ENCODE peak calls at places on chromosome 13, in five cellular contexts. One of them, this sample, is unnamed.

GRCh38 chr13:109869312-109870237 is 83.2 kb upstream of the IRS2 start:
- DNase-seq in Peyer's patch: peak; percentile 69
- DNase-seq in body of pancreas: peak; percentile 93
- DNase-seq in CD4-positive, alpha-beta T cell: no peak
- DNase-seq in neural progenitor cell: no peak
- DNase-seq in this sample: no peak

GRCh38 chr13:51644649-51645048 is 60.4 kb downstream of the WDFY2 start:
- DNase-seq in Peyer's patch: no peak
- DNase-seq in body of pancreas: no peak
- DNase-seq in CD4-positive, alpha-beta T cell: no peak
- DNase-seq in neural progenitor cell: no peak
- DNase-seq in this sample: no peak

GRCh38 chr13:42876810-42877550 is 95.6 kb downstream of the FAM216B start:
- DNase-seq in Peyer's patch: no peak
- DNase-seq in body of pancreas: no peak
- DNase-seq in CD4-positive, alpha-beta T cell: no peak
- DNase-seq in neural progenitor cell: no peak
- DNase-seq in this sample: no peak

GRCh38 chr13:77218274-77218673 is 108.6 kb downstream of the MYCBP2 start:
- DNase-seq in Peyer's patch: no peak
- DNase-seq in body of pancreas: no peak
- DNase-seq in CD4-positive, alpha-beta T cell: no peak
- DNase-seq in neural progenitor cell: no peak
- DNase-seq in this sample: no peak

GRCh38 chr13:53242015-53242414 is 213.4 kb downstream of the OLFM4 start:
- DNase-seq in Peyer's patch: no peak
- DNase-seq in body of pancreas: no peak
- DNase-seq in CD4-positive, alpha-beta T cell: no peak
- DNase-seq in neural progenitor cell: peak; percentile 56
- DNase-seq in this sample: no peak

GRCh38 chr13:60511637-60512036 is 114.6 kb downstream of the TDRD3 start:
- DNase-seq in Peyer's patch: no peak
- DNase-seq in body of pancreas: no peak
- DNase-seq in CD4-positive, alpha-beta T cell: no peak
- DNase-seq in neural progenitor cell: peak; percentile 38
- DNase-seq in this sample: no peak

GRCh38 chr13:42892760-42893159 is 99.3 kb downstream of the EPSTI1 start:
- DNase-seq in Peyer's patch: no peak
- DNase-seq in body of pancreas: no peak
- DNase-seq in CD4-positive, alpha-beta T cell: no peak
- DNase-seq in neural progenitor cell: no peak
- DNase-seq in this sample: no peak

GRCh38 chr13:108077284-108077683 is 138.1 kb downstream of the LIG4 start:
- DNase-seq in Peyer's patch: no peak
- DNase-seq in body of pancreas: no peak
- DNase-seq in CD4-positive, alpha-beta T cell: no peak
- DNase-seq in neural progenitor cell: no peak
- DNase-seq in this sample: no peak

GRCh38 chr13:23724196-23724970 is 154.2 kb downstream of the TNFRSF19 start:
- DNase-seq in Peyer's patch: no peak
- DNase-seq in body of pancreas: no peak
- DNase-seq in CD4-positive, alpha-beta T cell: no peak
- DNase-seq in neural progenitor cell: no peak
- DNase-seq in this sample: no peak

GRCh38 chr13:101979825-101980224 is 422.0 kb downstream of the FGF14 start:
- DNase-seq in Peyer's patch: no peak
- DNase-seq in body of pancreas: no peak
- DNase-seq in CD4-positive, alpha-beta T cell: no peak
- DNase-seq in neural progenitor cell: no peak
- DNase-seq in this sample: no peak

GRCh38 chr13:51955281-51955771 is 55.9 kb downstream of the ATP7B start:
- DNase-seq in Peyer's patch: peak; percentile 72
- DNase-seq in body of pancreas: no peak
- DNase-seq in CD4-positive, alpha-beta T cell: no peak
- DNase-seq in neural progenitor cell: no peak
- DNase-seq in this sample: no peak

GRCh38 chr13:107730835-107731234 is 484.5 kb downstream of the LIG4 start:
- DNase-seq in Peyer's patch: no peak
- DNase-seq in body of pancreas: no peak
- DNase-seq in CD4-positive, alpha-beta T cell: no peak
- DNase-seq in neural progenitor cell: no peak
- DNase-seq in this sample: no peak

GRCh38 chr13:66492479-66492878 is 737.7 kb downstream of the PCDH9 start:
- DNase-seq in Peyer's patch: no peak
- DNase-seq in body of pancreas: no peak
- DNase-seq in CD4-positive, alpha-beta T cell: no peak
- DNase-seq in neural progenitor cell: peak; percentile 40
- DNase-seq in this sample: no peak

GRCh38 chr13:42497798-42498197 is 76.2 kb upstream of the TNFSF11 start:
- DNase-seq in Peyer's patch: no peak
- DNase-seq in body of pancreas: no peak
- DNase-seq in CD4-positive, alpha-beta T cell: no peak
- DNase-seq in neural progenitor cell: no peak
- DNase-seq in this sample: no peak

GRCh38 chr13:100208002-100208401 is 119.1 kb downstream of the PCCA start:
- DNase-seq in Peyer's patch: no peak
- DNase-seq in body of pancreas: no peak
- DNase-seq in CD4-positive, alpha-beta T cell: no peak
- DNase-seq in neural progenitor cell: no peak
- DNase-seq in this sample: no peak

GRCh38 chr13:61664821-61665705 is 249.4 kb upstream of the PCDH20 start:
- DNase-seq in Peyer's patch: no peak
- DNase-seq in body of pancreas: no peak
- DNase-seq in CD4-positive, alpha-beta T cell: no peak
- DNase-seq in neural progenitor cell: no peak
- DNase-seq in this sample: no peak

DNA sequence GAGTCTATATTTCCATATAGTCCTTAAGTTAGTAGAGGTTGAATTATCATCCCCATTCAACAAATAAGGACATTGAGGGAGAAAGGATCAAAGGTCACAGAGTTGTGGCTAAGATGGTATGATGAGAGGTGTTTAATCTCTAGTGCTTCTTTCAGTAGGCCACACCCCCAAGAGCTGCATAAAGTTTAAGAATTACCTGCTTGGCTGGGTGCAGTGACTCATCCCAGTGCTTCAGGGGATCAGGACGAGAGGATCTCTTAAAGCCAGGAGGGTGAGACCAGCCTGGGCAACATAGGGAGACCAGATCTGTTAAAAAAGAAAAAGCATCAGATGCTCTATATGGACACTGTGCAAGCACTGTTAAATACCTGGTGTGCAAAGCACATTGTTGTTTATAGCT is 560.0 kb upstream of the KLHL1 start:
- DNase-seq in Peyer's patch: no peak
- DNase-seq in body of pancreas: no peak
- DNase-seq in CD4-positive, alpha-beta T cell: no peak
- DNase-seq in neural progenitor cell: peak; percentile 61
- DNase-seq in this sample: no peak
- H3K27ac ChIP-seq in Peyer's patch: no peak overlapping the region
- H3K27ac ChIP-seq in body of pancreas: no peak overlapping the region
- H3K27ac ChIP-seq in CD4-positive, alpha-beta T cell: no peak overlapping the region
- H3K27ac ChIP-seq in neural progenitor cell: no peak overlapping the region
- H3K27ac ChIP-seq in this sample: no peak overlapping the region

GRCh38 chr13:96575423-96576320 is 418.6 kb downstream of the OXGR1 start:
- DNase-seq in Peyer's patch: no peak
- DNase-seq in body of pancreas: no peak
- DNase-seq in CD4-positive, alpha-beta T cell: no peak
- DNase-seq in neural progenitor cell: no peak
- DNase-seq in this sample: no peak
- H3K27ac ChIP-seq in Peyer's patch: no peak overlapping the region
- H3K27ac ChIP-seq in body of pancreas: no peak overlapping the region
- H3K27ac ChIP-seq in CD4-positive, alpha-beta T cell: no peak overlapping the region
- H3K27ac ChIP-seq in neural progenitor cell: no peak overlapping the region
- H3K27ac ChIP-seq in this sample: no peak overlapping the region

GRCh38 chr13:46622013-46622917 is 69.3 kb downstream of the LRCH1 start:
- DNase-seq in Peyer's patch: no peak
- DNase-seq in body of pancreas: no peak
- DNase-seq in CD4-positive, alpha-beta T cell: no peak
- DNase-seq in neural progenitor cell: no peak
- DNase-seq in this sample: no peak

GRCh38 chr13:46622918-46623256 is 69.9 kb downstream of the LRCH1 start:
- DNase-seq in Peyer's patch: no peak
- DNase-seq in body of pancreas: no peak
- DNase-seq in CD4-positive, alpha-beta T cell: no peak
- DNase-seq in neural progenitor cell: no peak
- DNase-seq in this sample: no peak

GRCh38 chr13:46624821-46625220 is 71.9 kb downstream of the LRCH1 start:
- DNase-seq in Peyer's patch: no peak
- DNase-seq in body of pancreas: no peak
- DNase-seq in CD4-positive, alpha-beta T cell: no peak
- DNase-seq in neural progenitor cell: no peak
- DNase-seq in this sample: no peak

GRCh38 chr13:46627462-46627861 is 74.5 kb downstream of the LRCH1 start:
- DNase-seq in Peyer's patch: no peak
- DNase-seq in body of pancreas: no peak
- DNase-seq in CD4-positive, alpha-beta T cell: no peak
- DNase-seq in neural progenitor cell: no peak
- DNase-seq in this sample: no peak

DNA sequence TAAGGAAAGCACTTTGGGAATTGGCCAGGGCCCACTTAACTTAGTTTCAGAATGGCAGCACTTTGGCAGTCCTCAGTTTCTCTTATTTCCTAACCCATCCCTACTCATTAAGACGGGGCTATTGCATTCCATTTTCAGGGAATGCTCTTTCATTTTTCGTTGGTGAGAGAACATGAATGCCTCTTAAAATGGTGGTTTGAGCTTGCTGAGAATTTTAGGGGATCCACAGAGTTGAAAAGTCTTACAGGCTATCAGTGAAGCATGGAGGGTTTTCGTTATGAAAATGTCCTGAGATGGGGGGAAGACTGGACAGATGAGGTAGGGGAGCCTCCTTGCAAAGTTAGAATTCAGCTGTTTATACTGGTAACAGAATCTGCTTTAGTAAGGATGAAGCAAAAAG is 71.4 kb downstream of the LRCH1 start:
- DNase-seq in Peyer's patch: no peak
- DNase-seq in body of pancreas: no peak
- DNase-seq in CD4-positive, alpha-beta T cell: no peak
- DNase-seq in neural progenitor cell: no peak
- DNase-seq in this sample: no peak
- H3K27ac ChIP-seq in Peyer's patch: no peak overlapping the region
- H3K27ac ChIP-seq in body of pancreas: no peak overlapping the region
- H3K27ac ChIP-seq in CD4-positive, alpha-beta T cell: no peak overlapping the region
- H3K27ac ChIP-seq in neural progenitor cell: no peak overlapping the region
- H3K27ac ChIP-seq in this sample: no peak overlapping the region

GRCh38 chr13:49298903-49299605 is 51.3 kb downstream of the CDADC1 start:
- DNase-seq in Peyer's patch: no peak
- DNase-seq in body of pancreas: no peak
- DNase-seq in CD4-positive, alpha-beta T cell: no peak
- DNase-seq in neural progenitor cell: no peak
- DNase-seq in this sample: no peak
- H3K27ac ChIP-seq in Peyer's patch: no peak overlapping the region
- H3K27ac ChIP-seq in body of pancreas: peak overlapping the region; percentile 67
- H3K27ac ChIP-seq in CD4-positive, alpha-beta T cell: no peak overlapping the region
- H3K27ac ChIP-seq in neural progenitor cell: no peak overlapping the region
- H3K27ac ChIP-seq in this sample: no peak overlapping the region

GRCh38 chr13:31469377-31469776 is 269.6 kb downstream of the B3GLCT start:
- DNase-seq in Peyer's patch: no peak
- DNase-seq in body of pancreas: no peak
- DNase-seq in CD4-positive, alpha-beta T cell: no peak
- DNase-seq in neural progenitor cell: no peak
- DNase-seq in this sample: no peak
- H3K27ac ChIP-seq in Peyer's patch: no peak overlapping the region
- H3K27ac ChIP-seq in body of pancreas: no peak overlapping the region
- H3K27ac ChIP-seq in CD4-positive, alpha-beta T cell: no peak overlapping the region
- H3K27ac ChIP-seq in neural progenitor cell: no peak overlapping the region
- H3K27ac ChIP-seq in this sample: no peak overlapping the region

DNA sequence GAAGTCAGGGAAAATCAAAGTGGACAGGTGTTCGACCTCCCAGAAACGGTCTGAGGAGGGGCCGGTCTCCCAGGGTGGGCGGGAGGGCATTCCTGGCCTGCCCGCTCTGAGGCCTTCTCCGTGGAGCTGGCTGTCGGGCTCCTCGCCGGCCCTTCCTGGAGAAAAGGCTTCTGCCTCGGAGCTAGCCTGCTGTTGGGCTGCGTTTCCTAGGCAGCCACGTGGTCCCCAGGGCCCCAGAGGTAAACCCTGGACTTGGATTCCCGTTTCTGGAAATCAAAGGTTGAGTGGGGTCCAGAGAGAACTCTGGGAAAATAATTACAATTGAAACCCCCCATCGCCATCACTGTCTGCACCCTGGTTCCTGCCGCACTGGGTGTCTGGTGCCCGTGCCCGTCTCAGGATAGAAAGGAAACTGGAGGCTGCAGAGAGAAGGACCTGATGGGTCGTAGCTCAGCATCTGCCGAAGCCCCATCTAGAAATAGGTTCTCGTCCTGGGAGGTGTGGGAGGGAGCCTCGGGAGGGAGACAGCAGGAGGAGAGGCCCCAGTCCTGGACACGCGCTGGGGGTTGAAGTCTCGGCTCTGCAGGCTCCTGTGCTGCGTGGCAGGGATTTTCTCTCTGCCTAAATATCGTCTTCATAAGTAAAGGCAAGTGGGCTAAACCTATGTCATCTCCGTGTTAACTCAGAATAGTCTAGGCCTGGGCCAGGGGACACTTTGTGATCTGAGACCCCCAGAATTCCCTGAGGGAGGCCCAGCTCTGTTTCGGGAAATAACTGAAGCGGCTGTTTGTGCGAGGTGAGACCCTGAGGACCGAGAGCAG is 7.7 kb upstream of the PROZ start:
- DNase-seq in Peyer's patch: no peak
- DNase-seq in body of pancreas: no peak
- DNase-seq in CD4-positive, alpha-beta T cell: no peak
- DNase-seq in neural progenitor cell: no peak
- DNase-seq in this sample: peak; percentile 45
- H3K27ac ChIP-seq in Peyer's patch: no peak overlapping the region
- H3K27ac ChIP-seq in body of pancreas: no peak overlapping the region
- H3K27ac ChIP-seq in CD4-positive, alpha-beta T cell: no peak overlapping the region
- H3K27ac ChIP-seq in neural progenitor cell: no peak overlapping the region
- H3K27ac ChIP-seq in this sample: no peak overlapping the region